ENCODE peak calls at places on chromosome 16, in seven cellular contexts. C, P, V, Z, I, O and D are unnamed samples. For H3K4me1, the result is how much of the 10 kb centered on the place peaks cover.

GRCh38 chr16:1002399-1003161 is 21.0 kb downstream of the SOX8 start:
- DNase-seq in C (no peak), V (peak), O (peak), I (peak), Z (no peak), P (peak), D (peak)

GRCh38 chr16:7236824-7237410 is 95.7 kb upstream of the RBFOX1 start:
- DNase-seq in O (no peak), V (no peak), P (no peak), Z (no peak), C (no peak), I (no peak), D (no peak)

GRCh38 chr16:67662653-67663010 is 1.9 kb downstream of the PARD6A start:
- DNase-seq in I (no peak), P (no peak), Z (no peak), C (no peak), V (no peak), O (no peak), D (no peak)

GRCh38 chr16:11297492-11298142 is 16.5 kb upstream of the PRM1 start:
- DNase-seq in C (peak), I (peak), O (no peak), V (peak), Z (peak), P (peak), D (peak)

GRCh38 chr16:65660390-65660789 is 538.5 kb upstream of the CDH11 start:
- DNase-seq in Z (no peak), P (no peak), O (no peak), C (no peak), I (no peak), V (no peak), D (no peak)

GRCh38 chr16:57643166-57643813 is 14.9 kb downstream of the ADGRG1 start:
- DNase-seq in P (no peak), C (no peak), I (no peak), V (no peak), Z (no peak), O (no peak), D (no peak)

GRCh38 chr16:10877472-10877946 is 507 bp downstream of the CIITA start:
- DNase-seq in P (no peak), V (no peak), C (no peak), I (no peak), Z (no peak), O (no peak), D (no peak)

GRCh38 chr16:89064606-89065444 is 28.8 kb upstream of the ACSF3 start:
- DNase-seq in P (no peak), O (no peak), I (no peak), Z (no peak), C (no peak), V (no peak), D (no peak)

GRCh38 chr16:85234310-85235235 is 122.3 kb upstream of the CIBAR2 start:
- DNase-seq in P (peak), V (peak), C (no peak), Z (peak), I (peak), O (peak), D (peak)

GRCh38 chr16:55120408-55120807 is 189.7 kb downstream of the IRX5 start:
- DNase-seq in V (no peak), Z (no peak), P (no peak), I (peak), C (no peak), O (peak), D (peak)

GRCh38 chr16:86078121-86078600 is 179.2 kb downstream of the IRF8 start:
- DNase-seq in P (peak), O (no peak), C (no peak), I (peak), V (no peak), Z (no peak), D (no peak)

GRCh38 chr16:381788-382717 is at the start of gene PGAP6:
- DNase-seq in Z (peak), V (peak), O (no peak), I (no peak), P (no peak), C (no peak), D (peak)

GRCh38 chr16:67235816-67236547 is 9.1 kb downstream of the TMEM208 start:
- DNase-seq in I (peak), C (no peak), P (no peak), O (no peak), V (no peak), Z (no peak), D (no peak)

GRCh38 chr16:84218176-84218776 is 21.5 kb downstream of the KCNG4 start:
- DNase-seq in Z (no peak), C (no peak), P (no peak), V (no peak), O (no peak), I (no peak), D (no peak)

GRCh38 chr16:27286446-27286845 is 17.9 kb upstream of the NSMCE1 start:
- DNase-seq in O (peak), I (no peak), Z (no peak), P (peak), C (no peak), V (no peak), D (no peak)

GRCh38 chr16:391885-392335 is 5.1 kb upstream of the NME4 start:
- DNase-seq in C (no peak), P (peak), Z (peak), V (peak), I (peak), O (peak), D (peak)

GRCh38 chr16:2284797-2285576 is 17.1 kb upstream of the RNPS1 start:
- DNase-seq in C (no peak), I (no peak), P (no peak), O (no peak), Z (no peak), V (no peak), D (no peak)

DNA sequence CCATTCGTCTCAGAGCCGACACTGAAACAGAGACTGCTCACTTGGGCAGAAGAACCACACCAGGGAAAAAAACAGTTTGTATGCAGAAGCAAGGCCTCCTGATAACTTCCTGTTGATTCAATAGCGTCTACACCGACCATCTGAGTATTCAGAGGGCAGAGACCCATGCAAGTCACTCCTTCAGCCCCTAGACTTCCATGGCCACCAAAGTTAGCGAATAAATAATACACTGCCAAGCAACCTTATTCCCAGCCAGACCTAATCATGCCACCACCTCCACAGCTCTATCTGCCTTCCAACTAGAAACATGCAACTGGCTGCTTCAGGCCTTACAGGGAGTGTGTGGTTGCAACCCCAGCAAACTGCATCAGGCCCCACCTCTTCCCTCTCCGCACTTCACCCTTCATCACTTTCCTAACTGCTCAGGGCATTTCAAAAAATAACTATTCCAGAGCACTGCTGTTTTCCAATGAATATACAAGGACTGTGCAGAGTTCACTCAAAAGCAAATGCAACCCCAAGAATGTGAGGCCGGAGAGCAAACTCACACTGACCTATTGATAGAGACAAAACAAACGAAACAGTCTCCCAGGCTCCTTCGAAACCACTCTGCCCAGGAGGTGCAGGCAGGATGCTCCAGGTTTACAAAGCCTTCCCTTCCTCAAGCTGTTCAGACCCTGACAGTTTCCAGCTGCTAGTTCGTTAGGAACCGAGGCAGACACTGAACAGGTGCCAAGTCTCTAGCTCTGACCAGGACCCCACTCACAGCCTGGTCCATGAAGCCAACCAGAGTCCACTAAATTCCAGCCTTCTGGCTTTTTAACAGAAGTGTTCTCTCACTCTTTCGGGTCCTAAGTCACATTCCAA is 3.6 kb downstream of the USP7 start:
- DNase-seq in V (peak), I (no peak), Z (no peak), C (no peak), P (no peak), O (no peak), D (no peak)
- H3K4me1 ChIP-seq in V (under half), I (under half), Z (half or more), C (half or more), P (under half), O (half or more), D (half or more)

DNA sequence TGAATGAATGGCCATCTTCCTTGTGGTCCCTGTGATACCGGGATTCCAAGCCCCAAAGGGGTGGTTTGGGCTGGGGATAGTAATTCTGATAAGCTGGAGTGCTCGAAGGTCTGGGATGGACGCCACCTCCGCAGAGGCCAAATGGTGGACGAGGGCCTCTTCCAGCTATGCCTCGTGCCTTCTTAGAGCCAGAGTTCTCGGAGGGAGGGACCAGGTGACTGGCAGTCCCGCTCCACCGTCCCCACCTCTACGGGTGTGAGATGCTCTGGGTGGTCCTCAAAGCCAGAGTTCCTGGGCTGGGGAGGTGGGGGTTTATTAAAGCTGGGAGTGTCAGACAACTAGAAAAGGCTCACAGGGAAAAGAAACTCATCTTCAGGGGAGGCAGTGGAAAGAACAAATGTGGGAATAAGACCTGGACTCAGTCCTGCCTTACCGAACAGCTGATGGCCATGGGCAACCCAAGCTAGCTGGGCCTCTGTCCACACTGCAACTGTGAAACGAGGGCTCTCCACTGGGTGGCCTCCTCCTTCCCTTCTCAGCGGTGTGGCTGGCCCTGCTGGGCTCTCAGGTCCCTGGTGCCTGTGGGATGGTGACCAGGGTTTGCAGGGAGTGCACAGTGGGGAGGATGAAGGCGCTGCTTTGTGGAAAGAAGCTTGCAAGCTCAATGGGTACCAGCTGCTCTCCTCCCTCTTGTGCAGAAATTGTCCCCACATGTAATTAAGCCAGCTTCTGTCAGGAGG is 75.2 kb downstream of the N4BP1 start:
- DNase-seq in C (no peak), O (no peak), P (no peak), Z (no peak), V (no peak), I (peak), D (no peak)
- H3K4me1 ChIP-seq in C (under half), O (under half), P (under half), Z (under half), V (under half), I (under half), D (under half)

GRCh38 chr16:87458424-87458915 is 34.4 kb downstream of the ZCCHC14 start:
- DNase-seq in P (no peak), C (no peak), V (no peak), O (no peak), Z (no peak), I (no peak), D (no peak)
- H3K4me1 ChIP-seq in P (under half), C (under half), V (under half), O (under half), Z (under half), I (under half), D (under half)

GRCh38 chr16:50198802-50199410 is 45.8 kb downstream of the TENT4B start:
- DNase-seq in V (no peak), I (no peak), P (no peak), Z (no peak), C (no peak), O (no peak), D (no peak)
- H3K4me1 ChIP-seq in V (under half), I (under half), P (under half), Z (under half), C (under half), O (under half), D (under half)